ENCODE peak calls at places on chromosome 13, in ten cellular contexts. A, M, W, Y, I, T, J, E, U and L are unnamed samples.

GRCh38 chr13:82962422-82962821 is 919.9 kb downstream of the SLITRK1 start:
- DNase-seq in U (no peak), I (no peak), M (no peak), W (no peak), Y (no peak), T (no peak), A (no peak), J (no peak), E (no peak), L (no peak)

GRCh38 chr13:97223711-97224461 is 1.8 kb downstream of the MBNL2 start:
- DNase-seq in U (no peak), M (peak; percentile 91), W (peak; percentile 64), A (no peak), Y (no peak), J (peak; percentile 43), E (peak; percentile 25), T (no peak), I (peak; percentile 35), L (peak; percentile 75)

GRCh38 chr13:43269037-43269476 is 245.7 kb downstream of the DNAJC15 start:
- DNase-seq in U (no peak), I (no peak), J (no peak), M (peak; percentile 87), A (no peak), T (no peak), Y (no peak), E (peak; percentile 34), W (peak; percentile 72), L (no peak)

GRCh38 chr13:113861433-113862030 is 2.3 kb downstream of the GAS6 start:
- DNase-seq in A (no peak), E (no peak), J (no peak), W (no peak), T (no peak), I (no peak), Y (no peak), M (no peak), U (peak; percentile 91), L (no peak)

GRCh38 chr13:83753912-83754624 is 128.2 kb downstream of the SLITRK1 start:
- DNase-seq in M (no peak), E (no peak), Y (no peak), U (no peak), J (no peak), I (no peak), A (no peak), T (no peak), W (no peak), L (no peak)

GRCh38 chr13:95579303-95579702 is 26.8 kb downstream of the CLDN10 start:
- DNase-seq in U (no peak), W (no peak), I (no peak), M (no peak), A (no peak), J (no peak), T (peak; percentile 36), E (no peak), Y (no peak), L (no peak)

GRCh38 chr13:69970521-69970920 is 137.1 kb upstream of the ATXN8OS start:
- DNase-seq in A (peak; percentile 1), Y (no peak), I (no peak), T (no peak), J (no peak), W (no peak), M (peak; percentile 82), E (no peak), U (no peak), L (peak; percentile 28)

GRCh38 chr13:66635526-66635925 is 594.6 kb downstream of the PCDH9 start:
- DNase-seq in M (peak; percentile 89), U (no peak), W (no peak), J (no peak), Y (no peak), E (no peak), T (no peak), I (no peak), A (no peak), L (no peak)

GRCh38 chr13:110432522-110432921 is 125.4 kb downstream of the COL4A2 start:
- DNase-seq in M (no peak), Y (no peak), U (peak; percentile 75), W (no peak), I (no peak), J (no peak), T (no peak), E (no peak), A (no peak), L (no peak)

GRCh38 chr13:110431425-110431824 is 124.3 kb downstream of the COL4A2 start:
- DNase-seq in I (no peak), W (no peak), E (no peak), Y (no peak), T (no peak), M (no peak), J (no peak), U (no peak), A (no peak), L (no peak)

GRCh38 chr13:110433014-110433413 is 125.9 kb downstream of the COL4A2 start:
- DNase-seq in T (no peak), I (no peak), M (peak; percentile 74), U (peak; percentile 81), Y (no peak), E (no peak), J (no peak), A (no peak), W (no peak), L (no peak)

GRCh38 chr13:110430391-110431338 is 123.6 kb downstream of the COL4A2 start:
- DNase-seq in J (no peak), U (no peak), T (no peak), E (no peak), M (no peak), A (no peak), I (no peak), W (no peak), Y (no peak), L (no peak)

DNA sequence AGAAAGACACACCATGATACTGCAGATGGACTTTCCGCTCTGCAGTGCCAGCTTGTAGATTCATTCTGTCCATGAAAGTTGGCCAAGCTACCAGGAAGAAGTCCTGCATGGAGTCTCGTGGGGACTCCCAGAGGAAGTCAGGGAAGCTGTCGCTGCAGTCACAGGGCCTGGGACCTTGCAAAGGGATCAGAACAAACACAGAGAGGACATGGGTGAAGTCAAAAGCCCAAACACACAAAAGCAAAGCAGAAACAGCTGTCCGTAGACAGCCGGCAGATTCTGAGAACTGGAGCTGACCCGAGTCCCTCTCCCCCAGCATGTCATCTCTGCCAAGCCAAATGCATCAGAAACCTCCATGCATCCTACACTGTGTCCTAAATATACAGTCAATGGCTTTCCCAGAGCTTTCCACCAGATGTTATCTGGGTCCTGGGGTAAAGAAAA is 124.8 kb downstream of the COL4A2 start:
- DNase-seq in W (no peak), J (no peak), Y (no peak), E (no peak), M (no peak), A (no peak), I (no peak), T (no peak), U (peak; percentile 74), L (no peak)
- TF ChIP-seq MAX in W (no peak), J (no peak), Y (no peak), E (no peak), M (no peak), A (no peak), I (no peak), T (no peak), U (no peak), L (no peak)

GRCh38 chr13:27170521-27171243 is 929 bp downstream of the USP12 start:
- DNase-seq in A (no peak), M (peak; percentile 68), J (peak; percentile 8), I (peak; percentile 45), Y (peak; percentile 75), E (peak; percentile 15), U (no peak), W (peak; percentile 33), T (no peak), L (peak; percentile 69)
- TF ChIP-seq MAX in A (peak; percentile 6), M (no peak), J (no peak), I (no peak), Y (no peak), E (peak; percentile 25), U (no peak), W (peak; percentile 26), T (no peak), L (peak; percentile 71)

GRCh38 chr13:93655132-93655531 is 428.5 kb downstream of the GPC6 start:
- DNase-seq in M (no peak), E (no peak), U (no peak), J (no peak), W (no peak), A (no peak), Y (no peak), I (no peak), T (no peak), L (no peak)

GRCh38 chr13:93660664-93661063 is 434.1 kb downstream of the GPC6 start:
- DNase-seq in I (no peak), M (no peak), U (no peak), T (no peak), E (no peak), A (no peak), Y (no peak), J (no peak), W (no peak), L (no peak)
- TF ChIP-seq MAX in I (no peak), M (no peak), U (no peak), T (no peak), E (no peak), A (no peak), Y (no peak), J (no peak), W (no peak), L (no peak)

GRCh38 chr13:41833201-41833600 is 127.7 kb downstream of the VWA8 start:
- DNase-seq in I (no peak), E (peak; percentile 13), T (no peak), M (no peak), W (no peak), Y (no peak), U (no peak), A (no peak), J (no peak), L (no peak)

GRCh38 chr13:41822560-41822959 is 138.3 kb downstream of the VWA8 start:
- DNase-seq in I (no peak), A (no peak), W (no peak), Y (no peak), T (no peak), J (no peak), M (no peak), U (no peak), E (no peak), L (no peak)

GRCh38 chr13:41825691-41826090 is 135.2 kb downstream of the VWA8 start:
- DNase-seq in I (no peak), J (no peak), E (no peak), T (no peak), A (no peak), W (no peak), U (no peak), M (no peak), Y (no peak), L (no peak)

GRCh38 chr13:41823486-41823885 is 137.4 kb downstream of the VWA8 start:
- DNase-seq in Y (no peak), J (no peak), T (no peak), I (no peak), M (no peak), E (no peak), A (no peak), U (no peak), W (no peak), L (no peak)

DNA sequence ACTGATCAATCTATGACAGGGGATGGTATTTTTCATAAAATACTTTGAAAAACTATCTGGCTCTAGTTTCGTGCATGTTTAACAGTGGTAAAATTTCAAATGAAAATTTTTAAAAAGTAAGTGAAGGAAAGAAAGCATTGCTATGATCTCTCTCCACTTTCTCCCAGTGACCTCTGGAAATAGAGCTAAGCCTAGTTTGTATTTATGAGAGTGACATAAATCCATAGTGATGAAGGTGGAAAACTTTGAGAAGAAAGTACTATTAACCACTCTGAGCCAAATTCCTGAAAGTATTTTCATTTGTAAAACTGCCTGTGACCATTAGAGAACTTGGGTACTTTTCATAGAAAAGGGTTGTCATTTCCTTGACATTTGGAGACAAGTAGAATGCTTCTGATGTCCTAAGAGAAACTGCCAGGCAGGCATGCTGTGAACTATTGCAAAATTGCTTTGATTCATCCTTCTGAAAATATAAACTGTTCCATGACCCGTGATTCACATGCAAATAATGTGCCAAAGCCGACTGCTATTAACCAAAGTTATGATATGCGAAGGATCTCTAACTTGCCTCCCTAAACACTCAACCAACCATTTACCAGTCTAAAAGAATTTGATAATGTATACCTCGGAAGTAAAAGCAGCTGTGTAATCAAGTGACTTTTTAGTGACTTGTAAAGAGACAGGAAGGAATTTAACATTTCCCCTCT is 133.2 kb downstream of the VWA8 start:
- DNase-seq in I (no peak), Y (no peak), E (peak; percentile 38), M (peak; percentile 87), T (no peak), J (peak; percentile 39), A (no peak), U (no peak), W (no peak), L (peak; percentile 9)
- TF ChIP-seq MAX in I (no peak), Y (no peak), E (peak; percentile 68), M (no peak), T (no peak), J (no peak), A (no peak), U (peak; percentile 35), W (no peak), L (no peak)